ENCODE peak calls at places on chromosomes 11 and 22, in four cellular contexts. P, Y, B and M are unnamed samples.

GRCh38 chr11:134760957-134761356 is 348.9 kb upstream of the B3GAT1 start:
- ATAC-seq in P (no peak), Y (no peak), B (no peak), M (no peak)

GRCh38 chr11:130212431-130212961 is 52.9 kb downstream of the ST14 start:
- ATAC-seq in P (no peak), Y (peak; percentile 20), B (peak; percentile 19), M (no peak)

GRCh38 chr11:11463397-11463796 is 110.3 kb upstream of the CSNK2A3 start:
- ATAC-seq in P (peak; percentile 18), Y (no peak), B (no peak), M (no peak)

GRCh38 chr11:57586711-57587110 is 10.8 kb upstream of the SERPING1 start:
- ATAC-seq in P (no peak), Y (no peak), B (no peak), M (no peak)

GRCh38 chr22:45602824-45603301 is 68.8 kb upstream of the ATXN10 start:
- ATAC-seq in P (no peak), Y (no peak), B (no peak), M (peak; percentile 17)

GRCh38 chr11:88352139-88352538 is 14.6 kb upstream of the CTSC start:
- ATAC-seq in P (no peak), Y (no peak), B (peak; percentile 22), M (no peak)

GRCh38 chr22:50459443-50460140 is 15.2 kb downstream of the SBF1 start:
- ATAC-seq in P (no peak), Y (no peak), B (no peak), M (no peak)

GRCh38 chr22:50606126-50606525 is 5.5 kb downstream of the MAPK8IP2 start:
- ATAC-seq in P (no peak), Y (no peak), B (no peak), M (no peak)

GRCh38 chr11:36012410-36012809 is 68.5 kb downstream of the LDLRAD3 start:
- ATAC-seq in P (peak; percentile 18), Y (peak; percentile 89), B (peak; percentile 66), M (peak; percentile 73)

GRCh38 chr11:28628412-28628811 is 520.2 kb downstream of the METTL15 start:
- ATAC-seq in P (no peak), Y (no peak), B (no peak), M (no peak)

GRCh38 chr11:75430692-75431532 is 2.1 kb downstream of the KLHL35 start:
- ATAC-seq in P (no peak), Y (no peak), B (no peak), M (no peak)

GRCh38 chr11:75428301-75428724 is 4.7 kb downstream of the KLHL35 start:
- ATAC-seq in P (peak; percentile 55), Y (peak; percentile 84), B (peak; percentile 94), M (peak; percentile 90)

GRCh38 chr11:75429902-75430691 is 2.9 kb downstream of the KLHL35 start:
- ATAC-seq in P (peak; percentile 89), Y (peak; percentile 53), B (peak; percentile 57), M (peak; percentile 59)

GRCh38 chr11:75428989-75429640 is 3.9 kb downstream of the KLHL35 start:
- ATAC-seq in P (no peak), Y (no peak), B (no peak), M (no peak)

DNA sequence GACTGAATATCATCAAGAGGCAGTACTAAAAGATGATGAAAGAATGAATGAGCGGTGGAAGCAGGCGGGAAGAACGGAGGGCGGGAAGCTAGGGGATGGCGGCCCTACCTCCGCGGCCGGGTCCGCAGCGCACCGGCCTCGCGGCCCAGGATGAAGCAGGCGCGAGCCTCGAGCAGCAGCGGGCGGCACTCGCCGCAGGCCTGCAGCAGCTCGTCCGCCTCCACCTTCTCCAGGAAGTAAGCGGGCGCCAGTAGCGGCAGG is 3.4 kb downstream of the KLHL35 start:
- ATAC-seq in P (no peak), Y (no peak), B (no peak), M (no peak)
- H3K4me3 ChIP-seq in P (peak overlapping the region; percentile 40), Y (peak overlapping the region; percentile 37), B (no peak overlapping the region), M (no peak overlapping the region)

GRCh38 chr11:116693206-116694016 is 79.4 kb downstream of the BUD13 start:
- ATAC-seq in P (no peak), Y (peak; percentile 75), B (peak; percentile 55), M (no peak)
- H3K4me3 ChIP-seq in P (no peak overlapping the region), Y (no peak overlapping the region), B (no peak overlapping the region), M (no peak overlapping the region)

GRCh38 chr22:19480173-19480568 is 451 bp downstream of the CDC45 start:
- ATAC-seq in P (no peak), Y (no peak), B (no peak), M (no peak)

GRCh38 chr22:19480789-19481188 is 1.1 kb downstream of the CDC45 start:
- ATAC-seq in P (no peak), Y (no peak), B (no peak), M (no peak)

GRCh38 chr22:19479358-19480172 is at the start of gene CDC45:
- ATAC-seq in P (peak; percentile 93), Y (peak; percentile 86), B (peak; percentile 96), M (peak; percentile 97)

GRCh38 chr22:19482297-19482696 is 2.6 kb downstream of the CDC45 start:
- ATAC-seq in P (no peak), Y (no peak), B (no peak), M (no peak)

GRCh38 chr22:19483481-19484244 is 3.9 kb downstream of the CDC45 start:
- ATAC-seq in P (no peak), Y (peak; percentile 40), B (no peak), M (no peak)
- H3K4me3 ChIP-seq in P (no peak overlapping the region), Y (no peak overlapping the region), B (no peak overlapping the region), M (no peak overlapping the region)

GRCh38 chr11:2862950-2863618 is 22.5 kb downstream of the CDKN1C start:
- ATAC-seq in P (peak; percentile 48), Y (no peak), B (no peak), M (no peak)
- H3K4me3 ChIP-seq in P (no peak overlapping the region), Y (no peak overlapping the region), B (no peak overlapping the region), M (peak overlapping the region; percentile 46)